ENCODE peak calls at places on chromosomes 11 and 22, in five cellular contexts. D is osteocyte, Q is spleen, P is foreskin fibroblast, J is IMR-90. L is an unnamed sample.

GRCh38 chr22:35892192-35892591 is 136.4 kb downstream of the RBFOX2 start:
- DNase-seq in P (peak; percentile 79), J (peak; percentile 75), Q (no peak), D (no peak), L (no peak)

GRCh38 chr11:77776455-77776854 is 44.1 kb downstream of the RSF1 start:
- DNase-seq in P (peak; percentile 39), D (no peak), J (peak; percentile 20), Q (no peak), L (no peak)

GRCh38 chr11:83284501-83285051 is 1.6 kb downstream of the CCDC90B start:
- DNase-seq in D (no peak), Q (no peak), J (no peak), P (no peak), L (no peak)

GRCh38 chr11:121467965-121468364 is 15.2 kb upstream of the SORL1-AS1 start:
- DNase-seq in D (no peak), P (no peak), Q (no peak), J (no peak), L (no peak)

GRCh38 chr11:16605440-16605970 is 132.9 kb upstream of the C11orf58 start:
- DNase-seq in D (no peak), P (peak; percentile 42), J (peak; percentile 44), Q (peak; percentile 58), L (no peak)

GRCh38 chr22:42813501-42813900 is 43.6 kb downstream of the ARFGAP3 start:
- DNase-seq in J (no peak), Q (no peak), D (peak; percentile 75), P (no peak), L (no peak)

GRCh38 chr22:28381427-28382167 is 298.0 kb downstream of the TTC28 start:
- DNase-seq in Q (no peak), J (peak; percentile 65), D (no peak), P (peak; percentile 50), L (no peak)

GRCh38 chr22:17369553-17370035 is 334 bp downstream of the CECR2 start:
- DNase-seq in D (no peak), P (peak; percentile 8), Q (peak; percentile 82), J (no peak), L (peak; percentile 80)

GRCh38 chr22:27990879-27991278 is 71.8 kb upstream of the PITPNB start:
- DNase-seq in Q (no peak), J (peak; percentile 8), P (peak; percentile 26), D (peak; percentile 88), L (no peak)

GRCh38 chr22:24104307-24105017 is 76.8 kb upstream of the SUSD2 start:
- DNase-seq in J (no peak), P (no peak), D (no peak), Q (peak; percentile 41), L (no peak)

GRCh38 chr11:134036484-134037092 is 32.3 kb upstream of the JAM3 start:
- DNase-seq in J (no peak), D (no peak), Q (no peak), P (peak; percentile 45), L (no peak)

GRCh38 chr11:66142370-66143263 is 72.5 kb downstream of the PACS1 start:
- DNase-seq in P (peak; percentile 36), D (no peak), Q (no peak), J (peak; percentile 53), L (no peak)

GRCh38 chr11:61007971-61008896 is 36.8 kb downstream of the CD6 start:
- DNase-seq in P (no peak), J (no peak), Q (no peak), D (no peak), L (no peak)

GRCh38 chr11:123640677-123641494 is 13.5 kb downstream of the SCN3B start:
- DNase-seq in J (peak; percentile 17), Q (no peak), D (no peak), P (peak; percentile 64), L (no peak)

GRCh38 chr11:26522912-26523610 is 49.0 kb downstream of the MUC15 start:
- DNase-seq in Q (no peak), P (peak; percentile 36), J (peak; percentile 6), D (no peak), L (no peak)

GRCh38 chr11:36447947-36448346 is 62.1 kb downstream of the TRAF6 start:
- DNase-seq in J (no peak), D (no peak), Q (no peak), P (no peak), L (no peak)

GRCh38 chr11:17208257-17208999 is 642 bp upstream of the PIK3C2A start:
- DNase-seq in J (peak; percentile 59), P (peak; percentile 65), D (peak; percentile 84), Q (no peak), L (no peak)

GRCh38 chr11:59076876-59077571 is 9.1 kb upstream of the GLYATL1B start:
- DNase-seq in P (no peak), D (no peak), Q (peak; percentile 78), J (no peak), L (no peak)

GRCh38 chr11:46845740-46846509 is at the start of gene CKAP5:
- DNase-seq in J (peak; percentile 87), P (peak; percentile 96), Q (peak; percentile 94), D (peak; percentile 95), L (peak; percentile 89)

GRCh38 chr11:117232911-117233409 is 489 bp downstream of the RNF214 start:
- DNase-seq in Q (peak; percentile 90), D (no peak), J (no peak), P (no peak), L (no peak)

GRCh38 chr11:21588754-21589153 is 604.1 kb upstream of the ANO5 start:
- DNase-seq in P (no peak), D (no peak), J (no peak), Q (no peak), L (no peak)

GRCh38 chr22:28940441-28940840 is 57.1 kb downstream of the ZNRF3 start:
- DNase-seq in Q (no peak), D (no peak), J (no peak), P (no peak), L (no peak)

GRCh38 chr11:125085301-125086081 is 22.4 kb downstream of the SLC37A2 start:
- DNase-seq in P (no peak), Q (peak; percentile 72), D (peak; percentile 83), J (no peak), L (no peak)

GRCh38 chr11:112310414-112310813 is 49.8 kb upstream of the PLET1 start:
- DNase-seq in J (peak; percentile 70), P (peak; percentile 65), D (no peak), Q (no peak), L (no peak)

GRCh38 chr11:92500463-92500862 is 275.8 kb downstream of the FAT3 start:
- DNase-seq in D (no peak), J (no peak), P (no peak), Q (no peak), L (no peak)

GRCh38 chr11:57249384-57250319 is 12.6 kb upstream of the APLNR start:
- DNase-seq in Q (peak; percentile 81), D (no peak), J (peak; percentile 64), P (peak; percentile 85), L (no peak)

GRCh38 chr11:22460181-22460580 is 122.0 kb downstream of the SLC17A6 start:
- DNase-seq in J (no peak), D (no peak), P (no peak), Q (no peak), L (no peak)

GRCh38 chr11:69325446-69325845 is 31.5 kb downstream of the MYEOV start:
- DNase-seq in D (peak; percentile 56), Q (no peak), P (no peak), J (no peak), L (peak; percentile 60)

GRCh38 chr11:2991477-2992233 is 474 bp downstream of the NAP1L4 start:
- DNase-seq in P (peak; percentile 75), D (no peak), J (peak; percentile 20), Q (no peak), L (no peak)

GRCh38 chr11:131670876-131671275 is 300.5 kb downstream of the NTM start:
- DNase-seq in Q (no peak), J (no peak), D (no peak), P (no peak), L (no peak)

GRCh38 chr11:131674051-131674755 is 303.8 kb downstream of the NTM start:
- DNase-seq in Q (no peak), D (no peak), J (peak; percentile 86), P (peak; percentile 90), L (peak; percentile 87)

GRCh38 chr11:131672191-131672590 is 301.8 kb downstream of the NTM start:
- DNase-seq in D (no peak), J (peak; percentile 25), P (no peak), Q (no peak), L (no peak)

GRCh38 chr11:131671320-131671719 is 300.9 kb downstream of the NTM start:
- DNase-seq in J (no peak), Q (no peak), P (no peak), D (no peak), L (no peak)

DNA sequence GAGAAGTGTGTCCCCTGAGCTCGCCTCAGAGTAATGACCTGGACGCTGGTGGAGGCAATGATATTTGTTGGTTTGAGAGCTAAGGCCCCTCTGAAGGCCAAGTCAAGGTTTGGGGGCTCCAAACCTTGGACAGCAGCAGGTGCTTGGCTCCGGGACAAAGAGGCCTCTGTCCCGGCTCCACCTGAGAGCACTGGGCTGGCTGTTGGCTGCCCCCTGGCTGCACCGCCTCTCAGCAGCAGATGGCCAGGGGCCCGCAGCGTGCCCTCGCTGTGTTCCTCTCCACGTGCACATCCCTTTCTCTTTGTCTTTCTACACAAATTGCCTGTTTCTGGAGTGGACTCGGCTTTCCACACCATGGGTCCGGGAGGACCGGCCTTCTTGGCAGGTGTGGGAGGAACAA is 301.3 kb downstream of the NTM start:
- DNase-seq in Q (no peak), J (no peak), D (no peak), P (no peak), L (no peak)
- TF ChIP-seq CTCF in Q (no peak), J (no peak), D (peak; percentile 14), P (no peak), L (peak; percentile 32)

GRCh38 chr22:50244420-50245213 is at the start of gene TUBGCP6:
- DNase-seq in Q (peak; percentile 99), D (peak; percentile 96), P (peak; percentile 98), J (peak; percentile 91), L (peak; percentile 94)
- TF ChIP-seq CTCF in Q (peak; percentile 44), D (peak; percentile 28), P (no peak), J (no peak), L (peak; percentile 61)

DNA sequence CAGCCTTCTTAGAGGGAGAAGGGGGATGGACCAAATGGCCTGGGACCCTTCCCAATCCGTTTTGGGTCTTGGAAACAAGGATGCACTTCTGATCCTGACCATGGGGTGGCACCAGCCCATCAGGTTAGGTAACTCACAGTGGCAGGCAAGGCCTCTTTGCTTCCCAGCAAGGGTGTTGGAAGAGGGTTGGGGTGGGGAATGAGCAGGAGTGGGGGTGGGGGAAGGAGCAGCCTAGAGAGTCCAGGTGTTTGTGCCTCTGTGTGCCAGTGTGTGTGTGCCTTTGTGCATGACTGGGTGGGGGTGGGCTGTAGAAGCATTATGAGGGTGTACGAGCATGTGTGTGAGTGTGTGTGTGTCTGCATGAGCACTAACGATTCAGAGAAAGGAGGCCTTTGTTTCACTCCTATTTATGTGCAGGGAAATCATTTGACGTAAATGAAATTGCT is 213.1 kb downstream of the INSC start:
- DNase-seq in J (peak; percentile 51), P (peak; percentile 10), Q (no peak), D (no peak), L (peak; percentile 79)
- TF ChIP-seq CTCF in J (peak; percentile 71), P (peak; percentile 23), Q (peak; percentile 51), D (peak; percentile 68), L (peak; percentile 84)

GRCh38 chr11:63672934-63673539 is 1.9 kb upstream of the ATL3 start:
- DNase-seq in J (no peak), P (peak; percentile 47), D (no peak), Q (no peak), L (no peak)

GRCh38 chr11:63672156-63672463 is 934 bp upstream of the ATL3 start:
- DNase-seq in Q (no peak), J (no peak), D (no peak), P (no peak), L (no peak)

GRCh38 chr11:63671322-63672155 is at the start of gene ATL3:
- DNase-seq in J (peak; percentile 93), P (peak; percentile 98), Q (peak; percentile 99), D (peak; percentile 98), L (peak; percentile 92)

GRCh38 chr11:63670077-63670737 is 969 bp downstream of the ATL3 start:
- DNase-seq in J (peak; percentile 45), P (peak; percentile 60), Q (no peak), D (no peak), L (no peak)

GRCh38 chr11:63670738-63671321 is 346 bp downstream of the ATL3 start:
- DNase-seq in Q (peak; percentile 90), J (no peak), D (peak; percentile 89), P (peak; percentile 85), L (no peak)
- TF ChIP-seq CTCF in Q (peak; percentile 48), J (peak; percentile 43), D (peak; percentile 62), P (peak; percentile 28), L (peak; percentile 24)